ENCODE peak calls at places on chromosome 12, in five cellular contexts. B is K562, Y is HepG2, M is GM12878, C is H1. J is an unnamed sample.

GRCh38 chr12:10341892-10342509 is 34.3 kb downstream of the KLRD1 start:
- DNase-seq in B (no peak), Y (no peak), M (no peak), C (no peak), J (no peak)

GRCh38 chr12:71725011-71725410 is 29.7 kb upstream of the RAB21 start:
- DNase-seq in B (no peak), Y (no peak), M (no peak), C (no peak), J (no peak)

GRCh38 chr12:3491938-3492867 is 1.2 kb downstream of the PRMT8 start:
- DNase-seq in B (peak), Y (peak), M (no peak), C (peak), J (no peak)

GRCh38 chr12:121129705-121130147 is 3.0 kb upstream of the P2RX7 start:
- DNase-seq in B (no peak), Y (no peak), M (no peak), C (no peak), J (no peak)

GRCh38 chr12:46983959-46984833 is 95.2 kb upstream of the PCED1B start:
- DNase-seq in B (no peak), Y (peak), M (peak), C (no peak), J (peak)

GRCh38 chr12:107761502-107761904 is 566 bp upstream of the PRDM4 start:
- DNase-seq in B (no peak), Y (no peak), M (no peak), C (no peak), J (no peak)

GRCh38 chr12:103768467-103769123 is 72.4 kb downstream of the NT5DC3 start:
- DNase-seq in B (no peak), Y (no peak), M (no peak), C (no peak), J (no peak)

GRCh38 chr12:67069451-67070306 is 199.5 kb upstream of the CAND1 start:
- DNase-seq in B (peak), Y (peak), M (no peak), C (peak), J (no peak)

GRCh38 chr12:120678572-120678971 is 8.4 kb upstream of the MLEC start:
- DNase-seq in B (no peak), Y (no peak), M (no peak), C (no peak), J (no peak)

GRCh38 chr12:101847325-101847724 is 16.6 kb upstream of the GNPTAB start:
- DNase-seq in B (no peak), Y (no peak), M (no peak), C (no peak), J (no peak)

GRCh38 chr12:5706247-5706646 is 238.8 kb downstream of the ANO2 start:
- DNase-seq in B (no peak), Y (no peak), M (no peak), C (no peak), J (no peak)

GRCh38 chr12:71046215-71046614 is 111.6 kb downstream of the TSPAN8 start:
- DNase-seq in B (no peak), Y (no peak), M (no peak), C (no peak), J (no peak)

GRCh38 chr12:113882690-113883089 is 83.4 kb downstream of the RBM19 start:
- DNase-seq in B (no peak), Y (no peak), M (no peak), C (no peak), J (no peak)

GRCh38 chr12:38053655-38054464 is 262.7 kb upstream of the ALG10B start:
- DNase-seq in B (peak), Y (peak), M (no peak), C (no peak), J (no peak)

GRCh38 chr12:42129595-42130204 is 15.0 kb downstream of the GXYLT1 start:
- DNase-seq in B (no peak), Y (peak), M (no peak), C (no peak), J (peak)

GRCh38 chr12:94748726-94749421 is 98.5 kb upstream of the TMCC3 start:
- DNase-seq in B (no peak), Y (no peak), M (no peak), C (no peak), J (no peak)

GRCh38 chr12:89949457-89950195 is 241.0 kb upstream of the ATP2B1 start:
- DNase-seq in B (peak), Y (peak), M (peak), C (no peak), J (no peak)

GRCh38 chr12:74816398-74817175 is 279.0 kb downstream of the ATXN7L3B start:
- DNase-seq in B (no peak), Y (no peak), M (no peak), C (no peak), J (no peak)

GRCh38 chr12:19802915-19803314 is 363.6 kb downstream of the AEBP2 start:
- DNase-seq in B (no peak), Y (no peak), M (no peak), C (no peak), J (no peak)

GRCh38 chr12:45575823-45576448 is 153.6 kb upstream of the ARID2 start:
- DNase-seq in B (no peak), Y (no peak), M (peak), C (no peak), J (no peak)

GRCh38 chr12:54603173-54603814 is 14.8 kb upstream of the PPP1R1A start:
- DNase-seq in B (peak), Y (peak), M (peak), C (no peak), J (peak)

GRCh38 chr12:63955831-63956685 is 111.6 kb downstream of the SRGAP1 start:
- DNase-seq in B (no peak), Y (no peak), M (no peak), C (no peak), J (no peak)

GRCh38 chr12:67651380-67651695 is 2.8 kb downstream of the DYRK2 start:
- DNase-seq in B (no peak), Y (peak), M (no peak), C (no peak), J (no peak)

GRCh38 chr12:121783771-121784170 is 9.7 kb downstream of the RHOF start:
- DNase-seq in B (no peak), Y (no peak), M (no peak), C (no peak), J (no peak)

GRCh38 chr12:93946542-93947150 is 201.7 kb upstream of the PLXNC1 start:
- DNase-seq in B (no peak), Y (no peak), M (no peak), C (no peak), J (no peak)

GRCh38 chr12:132236930-132237771 is 92.2 kb downstream of the GALNT9 start:
- DNase-seq in B (no peak), Y (no peak), M (no peak), C (no peak), J (no peak)

GRCh38 chr12:122124370-122124769 is 45.8 kb downstream of the MLXIP start:
- DNase-seq in B (no peak), Y (no peak), M (no peak), C (no peak), J (no peak)

GRCh38 chr12:24856541-24856940 is 92.4 kb downstream of the BCAT1 start:
- DNase-seq in B (no peak), Y (no peak), M (no peak), C (no peak), J (no peak)
- H3K27ac ChIP-seq in B (peak), Y (no peak), M (no peak), C (no peak), J (no peak)

GRCh38 chr12:85516667-85517325 is 236.8 kb downstream of the ALX1 start:
- DNase-seq in B (no peak), Y (no peak), M (no peak), C (no peak), J (no peak)

GRCh38 chr12:85516039-85516438 is 236.0 kb downstream of the ALX1 start:
- DNase-seq in B (no peak), Y (no peak), M (no peak), C (no peak), J (no peak)

DNA sequence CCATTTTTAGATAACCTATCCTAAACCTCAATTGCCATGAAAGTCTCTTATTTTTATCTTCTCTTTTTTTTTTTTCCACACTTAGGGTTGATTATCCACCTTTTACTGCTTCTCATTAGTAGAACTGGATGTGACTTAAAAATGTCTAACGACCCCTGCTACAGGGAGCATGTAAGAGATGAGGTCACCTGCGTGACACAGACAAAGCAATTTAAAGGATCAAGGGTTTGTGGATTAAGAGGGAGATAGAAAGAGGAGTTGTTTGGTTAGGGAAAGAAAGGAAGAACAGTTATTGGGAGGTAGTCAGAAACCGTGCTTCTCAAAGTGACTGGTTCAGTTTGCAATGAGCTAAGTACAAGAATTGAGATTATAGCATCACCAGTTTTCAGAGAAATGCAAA is 239.1 kb downstream of the ALX1 start:
- DNase-seq in B (no peak), Y (no peak), M (no peak), C (no peak), J (no peak)
- TF ChIP-seq RAD21 in B (no peak), Y (no peak), M (no peak), C (no peak), J (no peak)

GRCh38 chr12:27970391-27970980 is 2.0 kb downstream of the PTHLH start:
- DNase-seq in B (no peak), Y (no peak), M (no peak), C (no peak), J (no peak)
- TF ChIP-seq EZH2 in B (no peak), Y (no peak), M (no peak), C (no peak), J (no peak)

GRCh38 chr12:53268009-53268636 is at the start of gene ESPL1:
- DNase-seq in B (peak), Y (peak), M (peak), C (peak), J (peak)
- H3K27ac ChIP-seq in B (peak), Y (peak), M (peak), C (no peak), J (peak)

GRCh38 chr12:2317819-2318218 is 265.0 kb downstream of the CACNA1C start:
- DNase-seq in B (no peak), Y (no peak), M (no peak), C (no peak), J (no peak)
- TF ChIP-seq RAD21 in B (no peak), Y (no peak), M (no peak), C (peak), J (no peak)

GRCh38 chr12:79082595-79082994 is 218.0 kb downstream of the SYT1 start:
- DNase-seq in B (no peak), Y (no peak), M (no peak), C (no peak), J (no peak)
- TF ChIP-seq EZH2 in B (no peak), Y (no peak), M (no peak), C (no peak), J (no peak)